ENCODE peak calls at places on chromosomes 12 and 14, in five cellular contexts. A is WTC11, E is A549, Z is GM12878, U is HepG2. Q is an unnamed sample.
A peak's percentile ranks its signal among the peaks of the same experiment; 100 is the strongest.

GRCh38 chr12:72072613-72073212 is 134.1 kb downstream of the TPH2 start:
- DNase-seq in A (no peak), E (no peak), U (no peak), Z (no peak), Q (no peak)

GRCh38 chr14:80136358-80136757 is 74.9 kb downstream of the DIO2 start:
- DNase-seq in A (no peak), Z (no peak), U (no peak), E (peak; percentile 53), Q (no peak)

GRCh38 chr14:99531221-99532096 is 50.2 kb downstream of the CCNK start:
- DNase-seq in E (no peak), U (no peak), A (no peak), Z (no peak), Q (no peak)

GRCh38 chr12:49811961-49812401 is 16.2 kb downstream of the NCKAP5L start:
- DNase-seq in A (no peak), U (no peak), Z (peak; percentile 36), E (no peak), Q (no peak)

GRCh38 chr12:130026608-130027176 is 122.9 kb upstream of the TMEM132D start:
- DNase-seq in U (peak; percentile 21), E (peak; percentile 49), A (peak; percentile 33), Z (no peak), Q (peak; percentile 54)

GRCh38 chr12:119008691-119009221 is 27.4 kb downstream of the SRRM4 start:
- DNase-seq in Z (no peak), E (no peak), U (no peak), A (peak; percentile 18), Q (no peak)

GRCh38 chr12:233615-233968 is 19.6 kb upstream of the SLC6A12 start:
- DNase-seq in E (no peak), Z (no peak), U (no peak), A (no peak), Q (no peak)

GRCh38 chr14:20247651-20248246 is 8.7 kb downstream of the OR11H4 start:
- DNase-seq in Z (no peak), A (no peak), U (peak; percentile 66), E (peak; percentile 57), Q (peak; percentile 54)

GRCh38 chr12:115870527-115870926 is 407.0 kb downstream of the MED13L start:
- DNase-seq in A (no peak), Z (no peak), E (no peak), U (no peak), Q (no peak)

GRCh38 chr12:85951823-85952222 is 77.7 kb downstream of the NTS start:
- DNase-seq in Z (no peak), A (no peak), U (no peak), E (peak; percentile 42), Q (no peak)
- TF ChIP-seq ESRRA in Z (no peak), A (no peak), U (no peak), E (no peak), Q (no peak)

GRCh38 chr12:113559466-113559865 is 87.8 kb upstream of the LHX5 start:
- DNase-seq in U (no peak), A (no peak), Z (no peak), E (no peak), Q (no peak)

GRCh38 chr12:113561381-113561780 is 89.7 kb upstream of the LHX5 start:
- DNase-seq in Z (no peak), U (no peak), E (no peak), A (no peak), Q (no peak)
- TF ChIP-seq ESRRA in Z (no peak), U (no peak), E (no peak), A (no peak), Q (no peak)

DNA sequence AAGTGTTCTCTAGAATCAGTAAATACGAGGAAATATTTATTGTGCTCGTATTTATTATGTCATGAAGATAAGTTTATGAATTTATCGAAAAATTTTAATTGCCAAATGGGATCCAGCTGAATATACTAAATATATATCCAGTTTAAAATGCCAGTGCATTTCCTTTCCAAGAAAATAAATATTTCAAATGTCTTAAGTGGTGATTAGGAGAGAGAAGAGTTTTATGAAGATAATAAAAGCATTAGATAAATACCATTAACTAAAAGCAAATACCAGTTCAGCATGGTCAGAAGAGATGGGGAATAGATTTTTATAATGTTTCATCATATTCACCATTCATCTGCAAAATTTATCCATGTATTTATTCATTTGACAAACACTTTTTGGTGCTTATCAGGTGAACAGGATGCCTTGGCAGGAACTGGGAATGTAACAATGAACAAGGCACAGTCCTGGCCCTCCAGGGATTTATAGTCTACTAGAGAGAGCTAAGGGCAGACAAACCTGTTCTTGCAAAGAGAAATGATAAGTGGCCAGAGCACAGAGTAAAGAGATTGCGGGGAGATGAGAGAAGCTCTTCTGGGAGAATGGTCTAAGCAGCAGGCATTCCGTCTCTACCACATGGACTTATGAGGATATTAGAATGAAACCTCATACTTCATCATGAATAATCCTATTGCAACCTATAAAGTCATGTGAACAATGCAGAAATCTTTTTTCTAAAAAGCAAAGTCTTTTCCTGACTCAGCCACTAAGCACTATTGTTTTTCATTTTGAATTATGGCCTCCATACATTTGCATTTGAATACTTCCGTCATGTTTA is 143.7 kb upstream of the ABCD2 start:
- DNase-seq in A (no peak), Z (no peak), E (no peak), U (no peak), Q (no peak)
- TF ChIP-seq ESRRA in A (no peak), Z (no peak), E (no peak), U (no peak), Q (no peak)

GRCh38 chr12:2409656-2410265 is 357.0 kb downstream of the CACNA1C start:
- DNase-seq in U (no peak), A (no peak), E (no peak), Z (no peak), Q (no peak)
- TF ChIP-seq ESRRA in U (no peak), A (no peak), E (no peak), Z (no peak), Q (no peak)

DNA sequence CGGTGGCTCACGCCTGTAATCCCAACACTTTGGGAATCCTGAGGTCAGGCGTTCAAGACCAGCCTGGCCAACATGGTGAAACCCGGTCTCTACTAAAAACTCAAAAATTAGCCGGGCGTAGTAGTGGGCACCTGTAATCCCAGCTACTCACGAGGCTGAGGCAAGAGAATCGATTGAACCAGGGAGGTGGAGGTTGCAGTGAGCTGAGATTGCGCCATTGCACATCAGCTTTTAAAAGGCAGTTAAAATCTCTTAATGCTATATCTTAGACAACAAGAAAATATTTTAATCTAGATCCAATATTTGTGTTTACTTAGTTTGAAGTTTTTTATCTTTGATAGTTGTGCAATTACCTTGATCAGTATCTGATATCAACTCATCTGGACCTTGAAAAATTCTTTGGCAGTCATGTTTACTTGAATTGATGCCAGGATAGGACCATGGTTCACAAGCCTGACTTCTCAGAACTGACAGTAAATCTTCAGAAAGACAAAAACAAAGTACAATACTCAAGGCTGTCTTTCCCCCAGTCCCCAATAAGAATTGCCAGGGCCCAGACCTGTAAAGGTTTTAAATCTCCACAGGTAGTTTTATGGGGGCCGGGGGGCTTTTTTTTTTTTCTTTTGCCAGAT is 135.0 kb upstream of the AEBP2 start:
- DNase-seq in A (no peak), E (no peak), U (peak; percentile 5), Z (no peak), Q (no peak)
- TF ChIP-seq ESRRA in A (no peak), E (no peak), U (no peak), Z (no peak), Q (no peak)

Q was measured in K562.